ENCODE peak calls at places on chromosome 2, in five cellular contexts. B is HepG2, R is HCT116, W is GM12878, E is H1. S is an unnamed sample.
A peak's percentile ranks its signal among the peaks of the same experiment; 100 is the strongest.

GRCh38 chr2:188079176-188079575 is 212.5 kb upstream of the GULP1 start:
- DNase-seq in B (no peak), R (no peak), W (no peak), E (no peak), S (no peak)

GRCh38 chr2:28447943-28448737 is 47.7 kb upstream of the PLB1 start:
- DNase-seq in B (no peak), R (no peak), W (no peak), E (no peak), S (no peak)

GRCh38 chr2:108621087-108621559 is 86.9 kb downstream of the LIMS1 start:
- DNase-seq in B (no peak), R (peak; percentile 19), W (no peak), E (peak; percentile 31), S (peak; percentile 52)

GRCh38 chr2:20580690-20581437 is 70.0 kb downstream of the HS1BP3 start:
- DNase-seq in B (peak; percentile 95), R (no peak), W (no peak), E (no peak), S (no peak)

GRCh38 chr2:68839260-68839833 is 31.9 kb downstream of the BMP10 start:
- DNase-seq in B (no peak), R (peak; percentile 10), W (no peak), E (no peak), S (peak; percentile 46)

GRCh38 chr2:172736419-172737174 is 952 bp downstream of the RAPGEF4 start:
- DNase-seq in B (no peak), R (no peak), W (no peak), E (no peak), S (no peak)

GRCh38 chr2:190023860-190024259 is 38.7 kb downstream of the MSTN start:
- DNase-seq in B (peak; percentile 57), R (peak; percentile 60), W (no peak), E (peak; percentile 1), S (peak; percentile 27)

GRCh38 chr2:152755029-152755428 is 36.6 kb downstream of the ARL6IP6 start:
- DNase-seq in B (no peak), R (no peak), W (peak; percentile 26), E (peak; percentile 34), S (no peak)

GRCh38 chr2:240992572-240993291 is 5.7 kb upstream of the SNED1 start:
- DNase-seq in B (no peak), R (no peak), W (no peak), E (no peak), S (no peak)

GRCh38 chr2:223464071-223464470 is 138.1 kb downstream of the SCG2 start:
- DNase-seq in B (no peak), R (no peak), W (no peak), E (no peak), S (no peak)

GRCh38 chr2:69581774-69582581 is 61.6 kb downstream of the AAK1 start:
- DNase-seq in B (peak; percentile 60), R (no peak), W (peak; percentile 40), E (no peak), S (peak; percentile 44)

GRCh38 chr2:67374481-67374880 is 22.7 kb upstream of the ETAA1 start:
- DNase-seq in B (no peak), R (no peak), W (no peak), E (no peak), S (no peak)

GRCh38 chr2:31222086-31222485 is 4.8 kb upstream of the CAPN14 start:
- DNase-seq in B (no peak), R (no peak), W (no peak), E (no peak), S (no peak)

GRCh38 chr2:239249781-239250180 is 151.0 kb downstream of the HDAC4 start:
- DNase-seq in B (no peak), R (no peak), W (no peak), E (no peak), S (no peak)

GRCh38 chr2:174788291-174788929 is 24.1 kb upstream of the CHRNA1 start:
- DNase-seq in B (no peak), R (peak; percentile 23), W (no peak), E (no peak), S (peak; percentile 73)

GRCh38 chr2:174785481-174785880 is 21.2 kb upstream of the CHRNA1 start:
- DNase-seq in B (no peak), R (no peak), W (no peak), E (no peak), S (no peak)

GRCh38 chr2:174789001-174789400 is 24.7 kb upstream of the CHRNA1 start:
- DNase-seq in B (no peak), R (no peak), W (no peak), E (no peak), S (no peak)

GRCh38 chr2:174786066-174786725 is 21.9 kb upstream of the CHRNA1 start:
- DNase-seq in B (no peak), R (no peak), W (no peak), E (no peak), S (no peak)

DNA sequence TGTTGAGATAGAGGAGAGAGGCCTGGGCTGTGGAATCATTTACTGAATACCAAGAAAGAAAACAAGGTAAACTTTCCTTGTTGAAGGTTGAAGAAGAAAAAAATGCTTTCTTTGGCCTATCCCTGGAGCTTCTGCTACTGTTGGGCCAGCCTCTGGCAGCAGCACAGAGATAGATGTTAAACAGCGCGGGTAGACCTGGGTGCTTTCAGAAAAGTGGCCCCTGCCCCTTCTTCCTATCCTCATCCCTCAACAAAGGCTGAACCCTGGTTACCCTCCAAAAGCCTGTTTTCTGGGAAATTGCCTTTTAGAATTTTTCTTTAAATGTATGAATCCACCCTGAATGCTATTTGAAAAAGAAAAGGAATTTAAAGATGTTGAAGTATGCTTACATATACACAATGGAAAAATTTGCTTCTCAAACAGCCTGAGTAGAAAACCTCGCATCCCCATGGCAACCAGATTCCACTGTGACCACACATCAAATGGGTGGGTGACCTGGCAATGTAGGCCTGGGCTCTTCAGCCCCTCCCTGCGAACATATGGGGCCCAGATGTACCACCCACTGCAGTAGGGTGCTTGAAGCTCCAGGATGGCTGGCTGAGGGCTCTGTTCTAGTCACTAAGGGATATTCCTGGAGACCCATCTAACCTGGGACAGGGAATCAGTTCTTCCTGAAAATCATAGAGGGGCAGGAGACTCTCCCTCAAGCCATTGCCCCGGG is 23.4 kb upstream of the CHRNA1 start:
- DNase-seq in B (peak; percentile 45), R (no peak), W (no peak), E (peak; percentile 91), S (no peak)
- TF ChIP-seq SRF in B (no peak), R (no peak), W (no peak), E (no peak), S (no peak)

DNA sequence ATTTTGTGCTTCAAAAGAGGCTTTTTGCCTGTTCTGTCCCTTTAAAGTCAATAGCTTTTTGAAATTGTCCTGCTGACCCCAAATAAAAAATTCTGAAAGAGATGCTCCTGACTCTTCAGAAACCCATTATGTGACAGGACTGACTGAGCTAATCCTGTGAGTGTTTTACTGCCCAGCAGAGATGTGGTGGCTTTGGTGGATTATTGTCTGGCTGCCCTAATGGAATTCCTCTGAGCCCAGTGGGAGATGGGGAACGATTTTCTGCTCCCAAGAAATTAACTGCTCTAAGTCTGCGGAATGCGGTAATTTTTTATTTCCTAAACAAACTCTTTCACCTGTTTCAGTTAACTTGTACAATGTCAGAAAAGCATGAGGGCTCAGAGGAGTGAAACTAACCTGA is 258.2 kb downstream of the IKZF2 start:
- DNase-seq in B (no peak), R (no peak), W (no peak), E (no peak), S (no peak)
- TF ChIP-seq SRF in B (no peak), R (no peak), W (no peak), E (no peak), S (no peak)

GRCh38 chr2:217694296-217694695 is 308.5 kb downstream of the TNS1 start:
- DNase-seq in B (no peak), R (no peak), W (no peak), E (no peak), S (no peak)
- TF ChIP-seq SRF in B (no peak), R (no peak), W (no peak), E (no peak), S (no peak)

GRCh38 chr2:104774631-104775030 is 79.3 kb upstream of the POU3F3 start:
- DNase-seq in B (no peak), R (no peak), W (no peak), E (no peak), S (no peak)

GRCh38 chr2:104769096-104769495 is 84.8 kb upstream of the POU3F3 start:
- DNase-seq in B (no peak), R (no peak), W (no peak), E (no peak), S (no peak)

GRCh38 chr2:104766683-104767082 is 87.2 kb upstream of the POU3F3 start:
- DNase-seq in B (no peak), R (no peak), W (no peak), E (no peak), S (no peak)

DNA sequence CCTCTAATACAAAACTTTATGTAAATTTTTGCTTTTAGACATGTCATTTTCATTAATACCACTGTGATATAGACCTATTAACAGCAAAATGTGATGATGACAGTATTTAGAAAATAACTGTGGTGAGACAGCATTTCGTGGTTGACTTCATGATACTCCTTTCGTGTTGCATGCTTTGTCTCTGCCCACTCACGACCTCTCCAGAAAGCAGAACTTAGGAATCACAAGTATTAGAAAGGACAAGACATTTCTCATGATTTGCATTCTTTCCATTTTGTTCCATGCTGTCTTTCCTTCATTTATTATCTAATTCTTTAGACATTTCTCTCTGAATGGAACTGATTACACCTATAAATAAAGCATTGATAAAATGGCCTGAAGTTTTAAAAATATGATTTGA is 85.2 kb upstream of the POU3F3 start:
- DNase-seq in B (no peak), R (no peak), W (no peak), E (no peak), S (no peak)
- TF ChIP-seq SRF in B (no peak), R (no peak), W (no peak), E (no peak), S (no peak)

DNA sequence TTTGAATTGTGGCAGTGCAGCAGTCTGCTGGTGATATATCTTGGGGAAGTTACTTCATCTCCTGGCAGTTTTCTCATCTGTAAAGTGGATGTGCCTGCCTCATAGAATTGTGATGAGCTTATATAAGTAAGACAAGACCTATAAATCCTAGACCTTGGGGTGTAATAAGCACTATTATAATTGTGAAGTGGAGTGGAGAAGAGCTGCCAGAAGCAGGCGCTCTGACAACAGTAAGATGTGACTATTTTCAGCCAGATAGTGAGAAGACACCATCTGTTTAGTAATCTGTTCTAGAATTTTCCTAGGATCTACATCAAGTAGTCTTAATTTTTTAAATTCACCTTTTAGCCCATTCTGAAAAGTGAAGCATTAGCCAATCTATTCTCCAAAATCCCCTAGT is 85.6 kb upstream of the TSPYL6 start:
- DNase-seq in B (no peak), R (no peak), W (no peak), E (no peak), S (no peak)
- TF ChIP-seq SRF in B (no peak), R (no peak), W (no peak), E (no peak), S (no peak)